ENCODE peak calls at places on chromosomes 13 and 19, in four cellular contexts. K is BE2C, O is bronchial epithelial cell, Z is astrocyte of the spinal cord. D is an unnamed sample.

GRCh38 chr19:16417660-16418596 is 53.8 kb downstream of the EPS15L1 start:
- DNase-seq in K (peak), Z (peak), O (peak), D (peak)

GRCh38 chr13:64591981-64592380 is 2638.2 kb downstream of the PCDH9 start:
- DNase-seq in K (no peak), O (peak), Z (peak), D (no peak)

GRCh38 chr13:21996049-21996448 is 325.2 kb downstream of the FGF9 start:
- DNase-seq in K (no peak), O (no peak), Z (no peak), D (no peak)

GRCh38 chr19:4284974-4285373 is 5.9 kb downstream of the SHD start:
- DNase-seq in O (no peak), K (no peak), Z (no peak), D (no peak)

GRCh38 chr19:11400695-11401291 is 16.7 kb upstream of the EPOR start:
- DNase-seq in O (no peak), K (no peak), Z (no peak), D (no peak)

GRCh38 chr13:30792257-30793000 is 57.1 kb downstream of the ALOX5AP start:
- DNase-seq in Z (peak), K (peak), O (peak), D (no peak)

GRCh38 chr13:41059466-41059865 is 1.8 kb upstream of the WBP4 start:
- DNase-seq in Z (peak), O (no peak), K (no peak), D (no peak)

GRCh38 chr13:39779337-39780270 is 124.1 kb downstream of the COG6 start:
- DNase-seq in O (peak), K (no peak), Z (peak), D (no peak)

GRCh38 chr13:96967248-96967745 is 27.0 kb downstream of the OXGR1 start:
- DNase-seq in Z (no peak), O (no peak), K (peak), D (no peak)
- TF ChIP-seq CTCF in Z (no peak), O (no peak), K (no peak), D (peak)

DNA sequence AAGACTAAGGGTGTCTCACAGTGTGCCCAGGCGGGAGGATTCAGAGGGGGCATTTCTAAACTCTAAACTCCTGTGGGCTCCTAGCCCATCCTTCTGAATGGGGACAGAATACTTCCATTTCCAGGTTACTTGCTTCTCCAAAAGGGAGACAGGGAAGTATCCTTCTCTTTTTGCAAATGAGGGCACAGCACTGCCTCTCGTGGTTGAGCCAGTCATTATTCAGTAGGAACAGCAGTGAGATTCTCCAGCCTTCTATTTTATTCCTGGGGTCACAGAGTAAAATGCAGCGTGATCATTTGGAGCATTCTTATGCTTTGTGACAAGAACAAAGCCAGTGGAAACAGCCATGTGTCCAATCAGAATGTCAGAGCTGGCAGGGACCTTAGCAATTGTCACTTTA is 15.7 kb upstream of the TSHZ3 start:
- DNase-seq in Z (no peak), O (no peak), K (no peak), D (no peak)
- TF ChIP-seq CTCF in Z (no peak), O (no peak), K (no peak), D (no peak)

GRCh38 chr13:23579072-23579885 is 9.1 kb downstream of the TNFRSF19 start:
- DNase-seq in O (peak), Z (peak), K (peak), D (peak)
- TF ChIP-seq CTCF in O (no peak), Z (no peak), K (no peak), D (no peak)

GRCh38 chr19:13004273-13004672 is 9.0 kb downstream of the NFIX start:
- DNase-seq in K (no peak), Z (no peak), O (no peak), D (no peak)

GRCh38 chr19:13006431-13007281 is 11.4 kb downstream of the NFIX start:
- DNase-seq in Z (no peak), K (no peak), O (no peak), D (no peak)

GRCh38 chr19:13005253-13005652 is 10.0 kb downstream of the NFIX start:
- DNase-seq in O (no peak), K (no peak), Z (no peak), D (no peak)

GRCh38 chr19:13007292-13008045 is 12.2 kb downstream of the NFIX start:
- DNase-seq in Z (no peak), K (no peak), O (peak), D (no peak)

DNA sequence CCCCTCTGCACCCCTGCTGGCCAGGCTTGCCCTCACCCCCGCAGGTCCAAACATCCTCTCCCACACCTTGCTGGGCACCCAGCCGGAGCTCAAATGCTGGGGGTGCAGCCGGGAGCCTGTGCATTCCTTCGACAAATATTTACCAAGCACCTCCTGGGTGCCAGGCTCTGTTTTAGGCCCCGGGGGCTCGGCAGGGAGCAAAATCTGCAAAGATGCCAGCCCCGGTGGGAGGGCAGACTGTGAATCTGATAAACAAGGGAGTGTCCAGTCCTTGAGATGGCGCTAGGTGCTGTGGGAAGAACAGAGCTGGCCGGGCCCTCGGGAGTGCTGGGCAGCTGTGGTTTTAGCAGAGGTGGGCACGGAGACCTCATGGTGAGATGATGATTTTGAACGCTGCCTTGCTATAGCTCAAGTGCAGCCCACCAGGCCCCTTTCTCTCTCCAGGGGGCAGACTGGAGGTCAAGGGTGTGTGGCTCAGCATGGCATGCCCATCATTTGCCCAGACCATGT is 10.6 kb downstream of the NFIX start:
- DNase-seq in K (no peak), Z (no peak), O (no peak), D (no peak)
- TF ChIP-seq CTCF in K (no peak), Z (no peak), O (no peak), D (no peak)

GRCh38 chr19:42324655-42325307 is 654 bp upstream of the MEGF8 start:
- DNase-seq in K (no peak), Z (no peak), O (no peak), D (no peak)
- TF ChIP-seq CTCF in K (no peak), Z (no peak), O (no peak), D (no peak)

DNA sequence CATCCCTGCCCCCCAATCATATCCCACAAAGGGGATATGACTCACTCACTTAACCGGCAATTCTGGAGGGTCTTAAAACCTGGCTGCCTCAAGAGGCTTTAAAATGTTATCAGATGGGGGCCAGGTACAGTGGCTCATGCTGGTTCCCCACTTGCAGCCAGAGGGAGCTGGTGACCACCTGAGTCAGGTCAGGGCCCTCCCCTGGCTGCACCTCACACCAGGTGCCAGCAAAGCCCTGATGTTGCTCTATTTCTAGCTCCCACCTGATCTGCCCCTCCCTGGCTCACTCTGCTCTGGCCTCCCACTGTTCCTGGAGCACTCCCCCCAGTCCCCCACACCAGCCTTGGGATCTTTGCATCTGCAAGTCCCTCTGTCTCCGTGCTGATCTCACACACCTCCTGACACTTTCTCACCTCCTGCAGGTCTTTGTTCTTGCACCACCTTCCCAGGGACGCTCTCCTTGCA is 14.2 kb downstream of the HPN start:
- DNase-seq in K (no peak), O (peak), Z (no peak), D (no peak)
- TF ChIP-seq CTCF in K (peak), O (peak), Z (peak), D (no peak)

DNA sequence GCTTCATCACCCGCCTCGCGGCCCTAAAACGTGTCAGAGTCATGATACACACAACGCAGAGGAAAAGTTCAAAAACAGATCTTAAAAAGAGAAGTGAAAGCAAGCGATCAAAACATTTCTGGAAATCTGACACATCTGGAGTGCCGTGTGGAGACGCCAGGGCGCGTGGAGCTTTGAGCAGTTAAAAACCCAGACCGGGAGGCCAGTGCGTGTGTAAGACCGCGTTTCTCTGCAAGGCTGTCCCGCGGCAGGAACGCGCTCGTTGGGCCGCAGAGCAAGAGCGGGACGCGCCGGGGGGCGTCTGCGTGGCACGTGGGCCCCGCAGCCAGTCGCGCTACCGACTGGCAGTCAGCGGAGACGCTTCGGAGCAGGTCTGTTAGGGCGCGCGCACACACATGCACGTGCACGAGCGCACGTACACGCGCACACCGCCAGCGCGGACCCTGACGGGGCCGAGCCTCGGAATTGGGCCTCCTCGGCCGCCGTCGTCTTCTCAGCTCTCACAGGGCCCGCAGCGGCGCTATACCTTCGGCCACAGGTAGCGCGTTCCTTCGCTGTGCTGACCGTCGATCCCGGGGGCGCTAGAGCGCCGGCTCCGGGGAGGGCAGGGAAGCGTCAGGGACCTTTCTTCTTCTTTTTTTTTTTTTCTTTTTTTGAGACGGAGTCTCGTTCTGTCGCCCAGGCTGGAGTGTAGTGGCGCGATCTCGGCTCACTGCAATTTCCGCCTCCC is 35.8 kb downstream of the RNF6 start:
- DNase-seq in K (peak), Z (peak), O (peak), D (peak)
- TF ChIP-seq CTCF in K (peak), Z (peak), O (peak), D (peak)

GRCh38 chr19:46719629-46720515 is 3.0 kb upstream of the PRKD2 start:
- DNase-seq in O (no peak), K (no peak), Z (no peak), D (no peak)

GRCh38 chr19:46722004-46722380 is 5.1 kb upstream of the PRKD2 start:
- DNase-seq in O (peak), K (no peak), Z (no peak), D (no peak)

GRCh38 chr19:46722421-46723022 is 5.6 kb upstream of the PRKD2 start:
- DNase-seq in K (no peak), Z (no peak), O (no peak), D (no peak)

GRCh38 chr19:46720516-46721239 is 3.8 kb upstream of the PRKD2 start:
- DNase-seq in K (no peak), Z (no peak), O (no peak), D (no peak)

DNA sequence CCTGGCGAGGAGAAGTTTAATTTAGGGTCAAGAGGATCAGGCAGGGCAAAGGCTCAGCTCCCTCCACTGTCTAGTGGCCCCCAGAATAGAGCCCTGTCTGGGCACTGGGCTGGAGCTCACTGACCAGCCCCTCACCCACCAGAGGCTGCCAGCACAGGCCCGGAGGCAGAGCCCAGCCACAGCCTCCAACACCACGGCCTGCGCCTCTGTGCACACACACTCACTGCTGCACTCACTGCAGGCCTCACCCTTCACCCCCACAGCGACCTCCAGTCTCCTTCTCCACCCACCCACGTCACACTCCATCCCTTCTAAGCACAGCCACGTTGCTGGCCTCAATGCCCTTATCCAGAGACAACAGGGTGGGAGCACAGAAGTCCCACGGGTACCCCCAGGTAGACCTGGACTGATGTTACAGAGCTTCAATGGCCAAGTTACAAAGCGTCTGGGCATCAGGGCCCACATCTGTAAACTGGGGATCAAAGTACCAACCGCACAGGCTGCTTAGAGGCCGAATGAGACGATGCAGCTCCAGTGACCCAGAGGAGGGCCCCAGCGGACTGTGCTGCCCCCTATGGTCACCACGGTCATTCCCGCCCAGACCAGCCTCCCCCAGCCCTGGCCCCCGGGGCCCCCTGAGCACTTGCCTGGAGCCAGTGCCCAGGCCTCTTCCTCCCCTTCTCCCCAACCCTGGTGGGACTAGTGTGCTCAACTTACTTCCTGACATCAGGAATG is 4.5 kb upstream of the PRKD2 start:
- DNase-seq in O (no peak), K (no peak), Z (no peak), D (no peak)
- TF ChIP-seq CTCF in O (no peak), K (peak), Z (peak), D (no peak)

GRCh38 chr13:98315466-98315865 is 138.4 kb upstream of the RNF113B start:
- DNase-seq in K (no peak), O (no peak), Z (peak), D (no peak)
- TF ChIP-seq CTCF in K (no peak), O (no peak), Z (no peak), D (no peak)

GRCh38 chr13:42214445-42214844 is 57.5 kb upstream of the AKAP11 start:
- DNase-seq in Z (no peak), K (no peak), O (no peak), D (no peak)

GRCh38 chr13:42218576-42218975 is 53.4 kb upstream of the AKAP11 start:
- DNase-seq in K (no peak), O (peak), Z (no peak), D (no peak)

GRCh38 chr13:42215578-42216421 is 56.2 kb upstream of the AKAP11 start:
- DNase-seq in O (peak), K (peak), Z (peak), D (no peak)

GRCh38 chr13:42219051-42219450 is 52.9 kb upstream of the AKAP11 start:
- DNase-seq in Z (no peak), O (no peak), K (no peak), D (no peak)

GRCh38 chr13:42216422-42216735 is 55.6 kb upstream of the AKAP11 start:
- DNase-seq in O (no peak), K (no peak), Z (no peak), D (no peak)
- TF ChIP-seq CTCF in O (no peak), K (no peak), Z (no peak), D (no peak)